ENCODE peak calls at places on chromosomes 2 and 18, in eight cellular contexts. J is suprapubic skin, C is neuronal stem cell, Q is SJSA1, P is PC-3, H is fibroblast of lung, O is mammary epithelial cell, U is right lobe of liver. D is an unnamed sample.

GRCh38 chr2:239826376-239826775 is 198.8 kb downstream of the NDUFA10 start:
- DNase-seq in J (no peak), C (no peak), Q (peak), P (no peak), H (no peak), O (no peak), U (no peak), D (no peak)

GRCh38 chr2:54084600-54084999 is 30.8 kb upstream of the ACYP2 start:
- DNase-seq in J (no peak), C (no peak), Q (no peak), P (peak), H (peak), O (peak), U (no peak), D (no peak)

GRCh38 chr2:46231721-46232120 is 65.5 kb upstream of the EPAS1 start:
- DNase-seq in J (no peak), C (no peak), Q (no peak), P (no peak), H (no peak), O (no peak), U (no peak), D (no peak)

GRCh38 chr2:70962885-70963878 is 15.2 kb upstream of the ANKRD53 start:
- DNase-seq in J (peak), C (no peak), Q (peak), P (no peak), H (no peak), O (no peak), U (peak), D (no peak)

GRCh38 chr2:216139884-216140283 is 30.7 kb downstream of the XRCC5 start:
- DNase-seq in J (no peak), C (no peak), Q (no peak), P (peak), H (no peak), O (peak), U (no peak), D (peak)

GRCh38 chr2:170878505-170878904 is 50.5 kb upstream of the GORASP2 start:
- DNase-seq in J (no peak), C (no peak), Q (no peak), P (no peak), H (no peak), O (no peak), U (no peak), D (no peak)

GRCh38 chr2:150663143-150663542 is 175.7 kb upstream of the RND3 start:
- DNase-seq in J (no peak), C (no peak), Q (no peak), P (peak), H (peak), O (peak), U (no peak), D (no peak)

GRCh38 chr18:76859474-76860339 is 37.4 kb downstream of the ZNF236 start:
- DNase-seq in J (no peak), C (no peak), Q (no peak), P (no peak), H (no peak), O (no peak), U (no peak), D (no peak)

GRCh38 chr18:41126541-41127235 is 828.3 kb upstream of the PIK3C3 start:
- DNase-seq in J (no peak), C (no peak), Q (no peak), P (peak), H (peak), O (peak), U (no peak), D (no peak)

GRCh38 chr2:170243118-170243837 is 65.3 kb downstream of the MYO3B start:
- DNase-seq in J (no peak), C (no peak), Q (no peak), P (no peak), H (no peak), O (peak), U (no peak), D (no peak)

GRCh38 chr2:5695641-5696350 is 3.6 kb downstream of the SOX11 start:
- DNase-seq in J (no peak), C (no peak), Q (no peak), P (no peak), H (peak), O (no peak), U (no peak), D (no peak)

GRCh38 chr2:233976690-233977294 is 59.6 kb downstream of the TRPM8 start:
- DNase-seq in J (no peak), C (peak), Q (no peak), P (peak), H (peak), O (peak), U (peak), D (peak)

GRCh38 chr2:226934546-226935243 is 98.8 kb downstream of the RHBDD1 start:
- DNase-seq in J (no peak), C (no peak), Q (no peak), P (no peak), H (peak), O (no peak), U (no peak), D (no peak)

GRCh38 chr2:106356291-106356690 is 111.9 kb downstream of the RGPD3 start:
- DNase-seq in J (no peak), C (no peak), Q (no peak), P (no peak), H (no peak), O (no peak), U (no peak), D (no peak)

GRCh38 chr2:172545408-172546075 is 10.3 kb upstream of the PDK1 start:
- DNase-seq in J (no peak), C (no peak), Q (no peak), P (peak), H (peak), O (no peak), U (no peak), D (no peak)

GRCh38 chr2:112024246-112024645 is 30.8 kb upstream of the TMEM87B start:
- DNase-seq in J (no peak), C (no peak), Q (no peak), P (no peak), H (no peak), O (no peak), U (no peak), D (no peak)

GRCh38 chr2:98280376-98281102 is 65.7 kb upstream of the CNGA3 start:
- DNase-seq in J (no peak), C (no peak), Q (no peak), P (no peak), H (no peak), O (no peak), U (no peak), D (no peak)

GRCh38 chr18:12645751-12646203 is 12.1 kb downstream of the SPIRE1 start:
- DNase-seq in J (no peak), C (no peak), Q (no peak), P (peak), H (no peak), O (peak), U (peak), D (no peak)

GRCh38 chr2:38239452-38239851 is 137.6 kb downstream of the ATL2 start:
- DNase-seq in J (no peak), C (no peak), Q (no peak), P (no peak), H (no peak), O (peak), U (no peak), D (no peak)

GRCh38 chr2:126616606-126617069 is 39.3 kb upstream of the GYPC start:
- DNase-seq in J (no peak), C (no peak), Q (no peak), P (no peak), H (no peak), O (no peak), U (no peak), D (no peak)

GRCh38 chr2:42133771-42134195 is 35.4 kb upstream of the EML4 start:
- DNase-seq in J (no peak), C (no peak), Q (no peak), P (no peak), H (no peak), O (no peak), U (no peak), D (no peak)

GRCh38 chr2:30385327-30385726 is 61.7 kb upstream of the LCLAT1 start:
- DNase-seq in J (no peak), C (peak), Q (no peak), P (peak), H (peak), O (peak), U (no peak), D (no peak)

DNA sequence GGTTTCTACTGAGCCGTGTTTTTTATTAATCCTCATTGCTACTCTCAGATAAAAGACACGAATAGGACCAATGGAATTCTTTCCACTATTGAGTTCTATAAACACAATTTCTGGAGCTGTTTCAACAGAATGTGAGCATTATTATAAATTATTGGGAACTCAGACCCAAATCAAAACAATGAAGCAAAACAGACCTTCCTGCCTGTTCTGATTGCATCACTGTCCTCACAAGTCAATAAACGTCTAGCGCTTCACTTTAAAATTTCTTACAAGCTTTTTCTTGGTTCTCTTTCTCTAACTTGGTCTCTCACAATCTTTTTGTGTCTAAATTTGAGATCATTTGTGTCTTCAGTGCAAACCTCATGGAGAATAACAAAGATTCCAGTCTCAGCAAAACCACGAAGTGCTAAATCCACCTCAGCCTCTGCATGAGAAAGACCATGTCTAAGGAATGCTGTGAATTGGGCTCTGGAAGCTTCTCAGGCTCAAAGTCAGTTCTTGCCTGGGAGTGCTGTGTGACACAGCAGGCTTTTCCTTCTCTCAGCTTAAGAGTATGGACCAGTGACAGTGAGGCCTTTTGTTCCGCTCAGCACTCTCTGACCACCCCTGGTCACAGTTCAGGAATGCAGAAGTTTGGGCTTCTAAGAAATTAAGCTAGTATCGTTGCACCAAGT is 22.8 kb downstream of the ARHGAP28 start:
- DNase-seq in J (no peak), C (peak), Q (peak), P (no peak), H (peak), O (no peak), U (no peak), D (no peak)
- H3K27ac ChIP-seq in J (peak), C (peak), Q (peak), P (no peak), H (peak), O (no peak), U (no peak), D (no peak)

DNA sequence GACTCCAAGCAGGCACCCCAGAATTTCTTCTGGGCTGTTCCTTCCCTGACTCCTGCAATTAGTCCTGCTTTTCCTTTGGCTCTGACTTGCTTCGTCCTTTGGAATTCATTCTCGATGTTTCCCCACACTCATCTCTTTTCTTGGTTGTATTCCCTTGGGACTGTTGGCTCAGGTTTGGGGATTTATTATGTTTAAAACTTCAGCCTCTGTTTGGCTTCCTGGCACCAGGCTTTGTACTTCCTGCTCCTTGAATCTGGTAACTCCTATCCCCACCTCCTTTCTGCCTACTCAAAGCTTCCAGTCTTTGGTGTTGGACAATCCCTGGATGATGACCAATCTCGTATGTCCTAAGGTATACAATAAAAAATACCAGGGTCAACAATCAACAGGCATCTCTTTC is 1.8 kb upstream of the KCNE4 start:
- DNase-seq in J (no peak), C (no peak), Q (no peak), P (no peak), H (no peak), O (no peak), U (no peak), D (no peak)
- H3K27ac ChIP-seq in J (no peak), C (no peak), Q (no peak), P (no peak), H (no peak), O (no peak), U (no peak), D (no peak)

DNA sequence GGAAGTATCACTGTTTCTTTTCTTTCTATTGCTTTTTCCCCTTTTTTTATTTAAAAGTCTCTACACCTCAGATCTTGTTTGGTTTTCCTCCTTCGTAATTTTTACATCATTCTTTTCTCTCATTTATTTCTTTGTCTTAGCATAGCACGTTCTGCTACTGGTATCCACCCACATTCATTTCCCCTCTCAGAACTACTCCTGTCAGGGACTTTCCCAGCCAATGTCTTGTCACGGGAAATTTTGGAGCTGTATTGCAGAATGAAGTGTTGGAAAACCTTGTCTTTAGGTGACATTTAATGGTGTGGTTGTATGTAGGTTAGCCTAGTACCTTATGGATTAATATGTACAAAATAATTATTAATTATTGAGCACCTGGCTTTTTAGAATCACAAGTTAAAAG is 34.0 kb downstream of the TTLL4 start:
- DNase-seq in J (no peak), C (no peak), Q (no peak), P (no peak), H (no peak), O (peak), U (no peak), D (no peak)
- H3K27ac ChIP-seq in J (peak), C (no peak), Q (no peak), P (no peak), H (no peak), O (peak), U (no peak), D (no peak)

DNA sequence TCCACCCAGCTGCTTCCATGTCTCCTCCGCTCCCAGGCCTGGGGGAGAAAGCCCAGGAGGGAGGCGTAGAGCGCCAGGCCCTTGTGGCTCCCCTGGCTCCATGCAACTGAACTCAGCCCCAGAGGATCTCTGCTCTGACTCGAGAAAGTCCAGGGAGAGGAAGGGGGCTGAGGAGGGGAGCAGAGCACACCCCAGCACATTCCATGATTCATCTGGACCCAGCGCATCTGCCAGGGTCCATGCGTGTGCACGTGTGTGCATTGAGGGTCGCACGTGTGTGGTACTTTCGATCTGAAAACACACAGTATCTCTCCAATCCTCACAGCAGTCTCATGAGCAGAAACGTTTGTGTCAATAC is 146.5 kb upstream of the ID2 start:
- DNase-seq in J (no peak), C (no peak), Q (no peak), P (no peak), H (no peak), O (no peak), U (no peak), D (no peak)
- H3K27ac ChIP-seq in J (peak), C (no peak), Q (no peak), P (no peak), H (no peak), O (no peak), U (peak), D (no peak)